ENCODE peak calls at places on chromosomes 13 and 19, in six cellular contexts. P, V, S, R, L and M are unnamed samples.

GRCh38 chr19:18647371-18647767 is 10.5 kb downstream of the KLHL26 start:
- DNase-seq in P (no peak), R (no peak), V (no peak), L (no peak), S (no peak), M (no peak)

GRCh38 chr13:32988588-32989256 is 27.5 kb upstream of the KL start:
- DNase-seq in R (no peak), S (no peak), P (no peak), V (no peak), L (no peak), M (no peak)

GRCh38 chr19:51066816-51067215 is 1.9 kb upstream of the KLK13 start:
- DNase-seq in P (no peak), S (no peak), L (no peak), V (no peak), R (no peak), M (no peak)

GRCh38 chr13:78012046-78012445 is 93.4 kb upstream of the EDNRB start:
- DNase-seq in V (no peak), P (no peak), S (no peak), L (no peak), R (no peak), M (no peak)

GRCh38 chr19:50325310-50326100 is 3.7 kb downstream of the KCNC3 start:
- DNase-seq in L (peak), R (peak), V (peak), P (peak), S (peak), M (no peak)

GRCh38 chr19:49136771-49137171 is 17.4 kb downstream of the PPFIA3 start:
- DNase-seq in L (no peak), P (no peak), R (no peak), V (no peak), S (no peak), M (no peak)

GRCh38 chr13:23851106-23851505 is 38.1 kb downstream of the MIPEP start:
- DNase-seq in V (no peak), L (no peak), S (no peak), P (no peak), R (no peak), M (no peak)

GRCh38 chr13:26664942-26665341 is 95.6 kb downstream of the GPR12 start:
- DNase-seq in V (no peak), S (no peak), P (no peak), R (no peak), L (no peak), M (no peak)

GRCh38 chr19:50793558-50794065 is 3.4 kb downstream of the ACP4 start:
- DNase-seq in S (no peak), V (no peak), L (no peak), R (no peak), P (no peak), M (no peak)

GRCh38 chr13:51919531-51919930 is 57.8 kb downstream of the CCDC70 start:
- DNase-seq in R (no peak), P (no peak), S (no peak), V (no peak), L (no peak), M (no peak)

GRCh38 chr13:33677215-33677614 is 140.7 kb upstream of the RFC3 start:
- DNase-seq in P (no peak), V (no peak), R (no peak), L (no peak), S (no peak), M (no peak)

GRCh38 chr13:66659291-66660012 is 570.7 kb downstream of the PCDH9 start:
- DNase-seq in R (no peak), V (no peak), P (no peak), S (no peak), L (no peak), M (no peak)

GRCh38 chr19:4370418-4371041 is 27.2 kb downstream of the MPND start:
- DNase-seq in P (no peak), R (no peak), L (no peak), S (no peak), V (no peak), M (no peak)

GRCh38 chr19:13459351-13459750 is 46.9 kb downstream of the CACNA1A start:
- DNase-seq in L (no peak), V (no peak), P (no peak), R (no peak), S (peak), M (no peak)

GRCh38 chr19:55640577-55641375 is at the start of gene ZNF580:
- DNase-seq in P (peak), L (no peak), V (no peak), R (peak), S (no peak), M (peak)

GRCh38 chr13:110913322-110913721 is 1.5 kb downstream of the ANKRD10 start:
- DNase-seq in R (no peak), V (no peak), P (peak), S (no peak), L (no peak), M (no peak)

GRCh38 chr13:98446234-98446621 is 130.7 kb downstream of the STK24 start:
- DNase-seq in P (no peak), R (no peak), S (no peak), V (no peak), L (no peak), M (no peak)

GRCh38 chr19:5943623-5944022 is 29.6 kb downstream of the CAPS start:
- DNase-seq in S (no peak), P (no peak), L (no peak), R (no peak), V (no peak), M (no peak)

GRCh38 chr13:105452895-105453294 is 1082.6 kb downstream of the EFNB2 start:
- DNase-seq in R (no peak), S (no peak), V (no peak), L (no peak), P (no peak), M (no peak)

GRCh38 chr13:43058318-43058674 is 34.9 kb downstream of the DNAJC15 start:
- DNase-seq in S (no peak), V (no peak), P (no peak), L (no peak), R (no peak), M (peak)

GRCh38 chr13:113143466-113144254 is 14.8 kb upstream of the PROZ start:
- DNase-seq in S (no peak), P (no peak), R (no peak), L (no peak), V (no peak), M (no peak)

GRCh38 chr19:5113633-5114586 is 145.0 kb downstream of the KDM4B start:
- DNase-seq in V (no peak), S (no peak), R (no peak), L (no peak), P (no peak), M (no peak)

GRCh38 chr13:99855516-99855915 is 116.1 kb downstream of the ZIC5 start:
- DNase-seq in V (no peak), P (no peak), R (no peak), L (no peak), S (no peak), M (no peak)

GRCh38 chr19:42440357-42441046 is 2.2 kb downstream of the CXCL17 start:
- DNase-seq in R (peak), L (no peak), P (peak), S (no peak), V (peak), M (peak)

GRCh38 chr13:50783940-50784339 is 59.6 kb downstream of the DLEU7 start:
- DNase-seq in S (no peak), P (no peak), R (no peak), L (no peak), V (no peak), M (no peak)

GRCh38 chr19:51654783-51655182 is 8.2 kb upstream of the SIGLEC14 start:
- DNase-seq in P (no peak), S (no peak), R (no peak), L (no peak), V (no peak), M (no peak)

GRCh38 chr19:10419646-10420443 is 493 bp upstream of the PDE4A start:
- DNase-seq in L (peak), S (peak), V (no peak), P (peak), R (peak), M (no peak)

GRCh38 chr13:74214321-74214720 is 80.1 kb upstream of the KLF12 start:
- DNase-seq in V (no peak), S (no peak), P (no peak), L (no peak), R (no peak), M (no peak)

GRCh38 chr19:13868663-13869062 is 8.3 kb upstream of the NANOS3 start:
- DNase-seq in R (no peak), P (no peak), V (no peak), S (no peak), L (no peak), M (no peak)

GRCh38 chr19:29806098-29806866 is 5.5 kb upstream of the CCNE1 start:
- DNase-seq in P (peak), R (no peak), L (no peak), V (no peak), S (no peak), M (no peak)

GRCh38 chr13:46552302-46552680 is 679 bp upstream of the LRCH1 start:
- DNase-seq in P (no peak), S (no peak), V (no peak), L (no peak), R (no peak), M (no peak)

GRCh38 chr19:5917431-5918107 is 3.5 kb downstream of the CAPS start:
- DNase-seq in S (no peak), L (no peak), P (no peak), R (no peak), V (no peak), M (no peak)

GRCh38 chr13:32060319-32060924 is 28.8 kb downstream of the FRY start:
- DNase-seq in L (no peak), R (no peak), V (no peak), P (peak), S (no peak), M (no peak)

GRCh38 chr19:15369594-15369891 is 10.0 kb downstream of the AKAP8 start:
- DNase-seq in L (no peak), R (no peak), S (no peak), V (no peak), P (no peak), M (no peak)

GRCh38 chr19:44640518-44640917 is 3.2 kb upstream of the PVR start:
- DNase-seq in R (no peak), P (no peak), L (no peak), S (no peak), V (no peak), M (peak)